ENCODE peak calls at places on chromosomes 12 and 14, in five cellular contexts. One of them, this sample, is unnamed. For H3K36me3, the result is how much of the 10 kb centered on the place peaks cover.

GRCh38 chr14:47675489-47676300 is at the start of gene MDGA2:
- DNase-seq in H1: peak
- DNase-seq in GM12878: no peak
- DNase-seq in K562: no peak
- DNase-seq in HepG2: no peak
- DNase-seq in this sample: peak

GRCh38 chr12:23628836-23629235 is 320.6 kb downstream of the SOX5 start:
- DNase-seq in GM12878: no peak
- DNase-seq in H1: no peak
- DNase-seq in HepG2: no peak
- DNase-seq in K562: no peak
- DNase-seq in this sample: no peak

GRCh38 chr12:72271741-72272661 is at the start of gene TRHDE:
- DNase-seq in HepG2: no peak
- DNase-seq in K562: no peak
- DNase-seq in H1: peak
- DNase-seq in GM12878: no peak
- DNase-seq in this sample: peak

GRCh38 chr14:32601908-32602307 is 272.8 kb downstream of the AKAP6 start:
- DNase-seq in K562: no peak
- DNase-seq in GM12878: no peak
- DNase-seq in H1: no peak
- DNase-seq in HepG2: no peak
- DNase-seq in this sample: no peak

GRCh38 chr14:68552597-68552996 is 240.3 kb downstream of the ZFP36L1 start:
- DNase-seq in K562: no peak
- DNase-seq in H1: no peak
- DNase-seq in GM12878: no peak
- DNase-seq in HepG2: no peak
- DNase-seq in this sample: no peak

GRCh38 chr14:28952707-28953106 is 186.1 kb downstream of the FOXG1 start:
- DNase-seq in H1: no peak
- DNase-seq in HepG2: no peak
- DNase-seq in GM12878: no peak
- DNase-seq in K562: no peak
- DNase-seq in this sample: no peak

GRCh38 chr12:128644664-128645296 is 179.0 kb downstream of the SLC15A4 start:
- DNase-seq in K562: peak
- DNase-seq in GM12878: no peak
- DNase-seq in H1: peak
- DNase-seq in HepG2: peak
- DNase-seq in this sample: peak

GRCh38 chr12:26340649-26341048 is 145.3 kb downstream of the SSPN start:
- DNase-seq in K562: no peak
- DNase-seq in HepG2: no peak
- DNase-seq in GM12878: peak
- DNase-seq in H1: no peak
- DNase-seq in this sample: no peak

GRCh38 chr12:120971299-120972180 is 6.8 kb upstream of the HNF1A start:
- DNase-seq in HepG2: peak
- DNase-seq in GM12878: peak
- DNase-seq in K562: peak
- DNase-seq in H1: no peak
- DNase-seq in this sample: peak

GRCh38 chr12:14803830-14804160 is 325 bp downstream of the C12orf60 start:
- DNase-seq in GM12878: no peak
- DNase-seq in H1: no peak
- DNase-seq in K562: no peak
- DNase-seq in HepG2: no peak
- DNase-seq in this sample: no peak

GRCh38 chr14:72913809-72914208 is 12.5 kb upstream of the DCAF4 start:
- DNase-seq in H1: no peak
- DNase-seq in GM12878: no peak
- DNase-seq in K562: no peak
- DNase-seq in HepG2: no peak
- DNase-seq in this sample: no peak

GRCh38 chr12:107368586-107368985 is 275.2 kb upstream of the CRY1 start:
- DNase-seq in H1: no peak
- DNase-seq in GM12878: no peak
- DNase-seq in K562: no peak
- DNase-seq in HepG2: no peak
- DNase-seq in this sample: no peak

GRCh38 chr14:74601982-74602381 is 10.1 kb downstream of the LTBP2 start:
- DNase-seq in GM12878: no peak
- DNase-seq in K562: peak
- DNase-seq in HepG2: no peak
- DNase-seq in H1: no peak
- DNase-seq in this sample: no peak

GRCh38 chr12:44235674-44236073 is 399.8 kb downstream of the TMEM117 start:
- DNase-seq in GM12878: no peak
- DNase-seq in K562: no peak
- DNase-seq in HepG2: no peak
- DNase-seq in H1: no peak
- DNase-seq in this sample: no peak

GRCh38 chr14:96139879-96140278 is 64.8 kb upstream of the BDKRB2 start:
- DNase-seq in K562: no peak
- DNase-seq in GM12878: no peak
- DNase-seq in H1: no peak
- DNase-seq in HepG2: no peak
- DNase-seq in this sample: no peak

GRCh38 chr12:42094277-42094676 is 50.4 kb downstream of the GXYLT1 start:
- DNase-seq in HepG2: no peak
- DNase-seq in GM12878: no peak
- DNase-seq in K562: peak
- DNase-seq in H1: no peak
- DNase-seq in this sample: no peak

GRCh38 chr14:85577542-85578140 is 47.7 kb downstream of the FLRT2 start:
- DNase-seq in GM12878: no peak
- DNase-seq in HepG2: no peak
- DNase-seq in H1: no peak
- DNase-seq in K562: no peak
- DNase-seq in this sample: no peak

GRCh38 chr12:67669925-67670631 is 21.5 kb downstream of the DYRK2 start:
- DNase-seq in HepG2: no peak
- DNase-seq in K562: no peak
- DNase-seq in H1: no peak
- DNase-seq in GM12878: no peak
- DNase-seq in this sample: peak

GRCh38 chr14:85471744-85472143 is 58.2 kb upstream of the FLRT2 start:
- DNase-seq in GM12878: no peak
- DNase-seq in HepG2: peak
- DNase-seq in H1: no peak
- DNase-seq in K562: no peak
- DNase-seq in this sample: peak

DNA sequence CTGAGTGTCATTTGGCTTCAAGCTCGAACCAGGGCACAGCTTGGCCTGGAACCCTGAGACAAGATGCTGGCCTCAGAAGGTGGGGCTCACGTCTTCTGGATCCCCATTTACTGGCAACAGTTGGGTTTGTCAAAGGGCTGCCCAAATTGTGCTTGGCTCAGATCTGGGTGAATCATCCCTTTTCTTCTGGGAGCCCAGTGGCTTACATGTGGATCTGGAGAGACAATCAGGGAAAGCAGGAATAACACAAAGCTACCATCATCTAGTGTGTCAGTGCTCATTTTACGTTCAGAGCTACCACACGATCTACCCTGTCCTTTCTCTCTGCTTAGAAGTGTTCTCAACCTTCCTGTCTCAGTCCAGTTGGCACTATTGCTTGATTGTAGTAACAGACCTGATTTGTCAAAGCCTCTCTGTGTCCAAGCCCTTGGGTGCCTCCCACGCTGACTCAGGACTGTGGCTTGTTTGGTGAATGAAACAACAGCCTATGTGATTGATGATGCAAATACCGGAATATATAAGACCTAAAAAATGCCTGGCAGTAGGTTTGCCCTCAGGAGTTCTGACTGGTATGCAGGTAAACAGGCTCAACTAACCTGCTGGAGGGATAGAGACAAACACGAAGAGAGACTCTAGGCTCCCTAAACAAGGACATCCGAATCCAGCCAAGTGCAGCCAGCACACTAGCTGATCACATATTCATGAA is 974.3 kb downstream of the VRK1 start:
- DNase-seq in GM12878: no peak
- DNase-seq in K562: no peak
- DNase-seq in HepG2: no peak
- DNase-seq in H1: no peak
- DNase-seq in this sample: no peak
- TF ChIP-seq CHD2 in GM12878: no peak
- TF ChIP-seq CHD2 in K562: no peak
- TF ChIP-seq CHD2 in HepG2: no peak
- TF ChIP-seq CHD2 in H1: no peak
- TF ChIP-seq CHD2 in this sample: no peak

DNA sequence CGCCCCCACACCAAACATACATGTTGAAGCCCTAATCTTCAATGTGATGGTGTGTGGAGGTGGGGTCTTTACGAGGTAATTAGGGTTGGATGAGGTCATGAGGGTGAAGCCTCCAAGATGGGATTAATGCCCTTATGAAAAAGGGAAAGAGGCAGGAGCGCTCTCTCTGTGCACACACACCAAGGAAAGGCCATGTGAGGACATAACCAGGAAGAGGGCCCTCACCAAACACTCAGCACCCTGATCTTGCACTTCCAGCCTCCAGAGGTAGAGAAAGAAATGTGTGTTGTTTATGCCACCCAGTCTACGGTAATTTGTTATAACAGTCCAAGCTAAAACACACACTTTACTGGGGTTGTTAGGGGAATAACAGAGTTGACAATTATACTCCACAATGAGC is 14.6 kb upstream of the PITPNM2 start:
- DNase-seq in H1: no peak
- DNase-seq in K562: no peak
- DNase-seq in HepG2: no peak
- DNase-seq in GM12878: no peak
- DNase-seq in this sample: no peak
- H3K36me3 ChIP-seq in H1: under half
- H3K36me3 ChIP-seq in K562: half or more
- H3K36me3 ChIP-seq in HepG2: under half
- H3K36me3 ChIP-seq in GM12878: under half
- H3K36me3 ChIP-seq in this sample: under half

DNA sequence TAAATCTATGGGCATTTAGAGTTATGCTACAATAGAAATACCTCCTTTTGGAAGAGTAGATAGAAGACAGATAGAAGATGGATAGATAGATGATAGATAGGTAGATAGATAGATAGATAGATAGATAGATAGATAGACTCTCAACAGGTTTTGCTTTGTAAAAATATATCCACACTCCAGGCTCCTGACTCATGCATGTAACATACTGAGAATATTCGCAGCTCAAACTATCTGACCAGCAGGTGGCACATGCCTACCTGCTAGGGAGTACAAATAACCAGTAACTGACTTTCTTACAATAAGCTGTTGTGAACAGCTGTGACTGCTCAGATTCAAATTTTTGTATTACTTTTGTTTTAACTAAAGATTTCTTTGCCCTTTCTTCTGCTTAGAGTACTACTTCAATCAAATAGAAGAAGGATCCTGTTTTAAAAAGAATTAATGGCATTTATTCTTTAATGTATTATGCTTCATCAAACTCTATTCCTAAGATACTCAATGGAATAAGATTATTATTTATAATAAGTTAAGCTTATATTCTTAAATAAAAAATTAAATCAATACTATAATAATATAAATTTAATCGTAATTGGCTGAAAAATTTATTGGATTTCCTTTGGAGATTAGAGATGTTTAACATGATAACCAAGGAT is 15.8 kb upstream of the CPNE8 start:
- DNase-seq in GM12878: no peak
- DNase-seq in H1: no peak
- DNase-seq in HepG2: peak
- DNase-seq in K562: peak
- DNase-seq in this sample: peak
- TF ChIP-seq CHD2 in GM12878: no peak
- TF ChIP-seq CHD2 in H1: no peak
- TF ChIP-seq CHD2 in HepG2: no peak
- TF ChIP-seq CHD2 in K562: no peak
- TF ChIP-seq CHD2 in this sample: no peak

DNA sequence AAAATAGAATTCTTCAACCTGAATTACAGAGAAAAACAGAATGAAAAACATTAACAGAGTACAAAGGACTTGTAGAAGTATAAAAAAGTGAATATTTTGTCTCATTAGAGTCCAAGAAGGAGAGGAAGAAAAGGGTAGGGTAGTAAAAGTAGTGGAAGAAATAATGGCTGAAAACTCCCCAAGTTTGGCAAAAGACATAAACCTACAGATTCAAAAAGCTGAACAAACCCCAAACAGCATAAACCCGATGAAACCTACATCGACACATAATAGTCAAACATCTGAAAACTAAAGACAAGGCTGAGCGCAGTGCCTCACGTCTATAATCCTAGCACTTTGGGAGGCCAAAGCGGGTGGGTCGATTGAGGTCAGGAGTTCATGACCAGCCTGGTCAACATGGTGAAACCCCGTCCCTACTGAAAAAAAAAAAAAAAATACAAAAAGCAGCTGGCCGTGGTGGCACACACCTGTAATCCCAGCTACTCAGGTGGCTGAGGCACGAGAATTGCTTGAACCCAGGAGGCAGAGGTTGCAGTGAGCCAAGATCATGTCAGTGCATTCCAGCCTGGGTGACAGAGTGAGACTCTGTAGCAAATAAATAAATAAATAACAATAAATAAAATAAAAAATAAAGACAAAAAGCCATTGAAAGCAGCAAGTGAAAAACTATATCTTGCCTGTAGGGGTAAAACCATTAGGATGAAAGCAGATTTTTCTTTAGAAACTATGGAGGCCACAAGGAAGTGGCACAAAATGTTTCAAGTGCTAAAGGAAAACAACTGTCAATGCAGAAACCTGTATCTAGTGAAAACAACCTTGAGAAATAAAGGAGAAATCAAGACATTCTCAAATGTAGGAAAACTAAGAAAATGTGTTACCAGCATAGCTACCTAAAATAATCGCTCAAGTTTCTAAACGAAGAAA is 11.4 kb downstream of the TIMM9 start:
- DNase-seq in GM12878: no peak
- DNase-seq in HepG2: no peak
- DNase-seq in H1: no peak
- DNase-seq in K562: no peak
- DNase-seq in this sample: no peak
- H3K36me3 ChIP-seq in GM12878: under half
- H3K36me3 ChIP-seq in HepG2: under half
- H3K36me3 ChIP-seq in H1: under half
- H3K36me3 ChIP-seq in K562: half or more
- H3K36me3 ChIP-seq in this sample: under half

DNA sequence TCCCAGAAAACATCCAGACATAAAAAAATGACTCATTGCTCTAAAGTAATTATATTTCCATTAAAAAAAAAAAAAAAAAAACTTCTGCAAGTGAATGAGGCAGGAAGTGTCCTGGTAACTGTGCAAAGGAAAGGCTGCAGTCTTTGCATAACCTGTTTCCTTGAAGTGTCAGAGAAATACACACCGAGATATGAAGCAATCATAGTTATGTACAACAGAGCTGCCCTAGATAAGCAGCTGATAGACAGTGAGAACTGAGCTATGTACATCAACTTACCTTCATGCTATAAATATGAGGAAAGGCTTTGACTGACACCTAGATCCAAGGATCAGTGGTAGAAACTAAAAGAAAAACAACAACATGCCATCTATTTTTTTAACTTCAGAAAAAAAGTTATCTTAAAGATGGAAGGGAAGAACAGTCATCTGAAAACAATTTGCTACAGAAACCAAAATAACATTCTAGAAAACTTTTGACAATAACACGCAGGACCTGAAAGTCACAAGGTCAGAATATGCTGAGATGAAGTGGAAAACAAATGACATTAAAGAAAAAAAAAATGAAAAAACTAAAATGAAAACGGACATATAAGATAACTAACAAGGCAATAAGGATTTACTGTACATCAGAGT is 263.2 kb downstream of the SEC23A start:
- DNase-seq in K562: no peak
- DNase-seq in HepG2: no peak
- DNase-seq in GM12878: no peak
- DNase-seq in H1: no peak
- DNase-seq in this sample: no peak
- TF ChIP-seq CHD2 in K562: no peak
- TF ChIP-seq CHD2 in HepG2: no peak
- TF ChIP-seq CHD2 in GM12878: no peak
- TF ChIP-seq CHD2 in H1: no peak
- TF ChIP-seq CHD2 in this sample: no peak